ENCODE peak calls at places on chromosomes 1 and 21, in eight cellular contexts. L is upper lobe of right lung; W is effector memory CD4-positive, alpha-beta T cell; J is hepatocyte; X is psoas muscle; E is IMR-90; Y is colonic mucosa; Q is PC-3. K is an unnamed sample.

GRCh38 chr1:169644298-169644697 is 14.4 kb upstream of the SELP start:
- DNase-seq in E (no peak), L (no peak), X (no peak), Y (no peak), J (no peak), W (no peak), Q (no peak), K (no peak)

GRCh38 chr1:178724386-178724733 is 684 bp upstream of the RALGPS2 start:
- DNase-seq in E (no peak), Y (no peak), Q (no peak), W (no peak), X (no peak), J (no peak), L (no peak), K (no peak)

GRCh38 chr21:29366532-29366931 is 67.8 kb downstream of the BACH1 start:
- DNase-seq in Y (no peak), E (no peak), Q (no peak), L (no peak), X (no peak), W (no peak), J (no peak), K (no peak)

GRCh38 chr1:180594723-180595122 is 36.0 kb downstream of the OVAAL start:
- DNase-seq in J (no peak), Y (no peak), X (no peak), W (no peak), E (no peak), Q (no peak), L (no peak), K (no peak)

GRCh38 chr1:226633541-226634155 is 85.1 kb downstream of the STUM start:
- DNase-seq in Y (no peak), W (no peak), L (peak), J (no peak), E (no peak), X (no peak), Q (no peak), K (no peak)

GRCh38 chr1:228747536-228747935 is 12.3 kb downstream of the RHOU start:
- DNase-seq in J (no peak), X (no peak), L (no peak), Y (no peak), Q (no peak), E (no peak), W (no peak), K (no peak)

GRCh38 chr1:4778056-4778455 is 123.6 kb downstream of the AJAP1 start:
- DNase-seq in Y (no peak), W (no peak), Q (peak), L (no peak), E (no peak), J (peak), X (no peak), K (no peak)

GRCh38 chr1:100622037-100622436 is 84.1 kb downstream of the GPR88 start:
- DNase-seq in E (peak), L (no peak), Y (no peak), W (no peak), Q (peak), J (peak), X (no peak), K (peak)

GRCh38 chr1:215845224-215845902 is 278.3 kb downstream of the KCTD3 start:
- DNase-seq in E (peak), W (no peak), X (no peak), Y (no peak), Q (peak), L (no peak), J (peak), K (peak)

GRCh38 chr1:64139877-64140276 is 63.5 kb upstream of the UBE2U start:
- DNase-seq in X (no peak), Q (no peak), E (no peak), Y (no peak), L (no peak), J (no peak), W (no peak), K (no peak)

GRCh38 chr1:29415156-29415830 is 179.0 kb downstream of the PTPRU start:
- DNase-seq in W (no peak), J (no peak), E (no peak), X (no peak), Q (peak), Y (no peak), L (no peak), K (no peak)

GRCh38 chr1:41236781-41237180 is 5.3 kb downstream of the SCMH1 start:
- DNase-seq in E (no peak), J (no peak), W (no peak), X (no peak), L (no peak), Y (no peak), Q (no peak), K (no peak)

GRCh38 chr1:82861749-82862148 is 1061.0 kb downstream of the ADGRL2 start:
- DNase-seq in J (no peak), E (no peak), Y (no peak), Q (no peak), W (no peak), X (no peak), L (no peak), K (no peak)

GRCh38 chr1:244836135-244836521 is 670 bp downstream of the COX20 start:
- DNase-seq in E (peak), W (no peak), L (no peak), X (no peak), Q (peak), Y (peak), J (peak), K (no peak)

GRCh38 chr1:162128693-162129356 is 59.3 kb downstream of the NOS1AP start:
- DNase-seq in E (no peak), L (no peak), Y (no peak), Q (no peak), J (no peak), W (no peak), X (no peak), K (no peak)

GRCh38 chr1:17194981-17195528 is 9.9 kb upstream of the PADI1 start:
- DNase-seq in Y (no peak), Q (no peak), E (no peak), X (no peak), W (no peak), J (no peak), L (no peak), K (no peak)

GRCh38 chr1:3678361-3679097 is 26.2 kb downstream of the TP73 start:
- DNase-seq in E (no peak), Y (no peak), X (peak), W (no peak), J (no peak), L (no peak), Q (no peak), K (no peak)

GRCh38 chr1:76073471-76073870 is 1.1 kb upstream of the ST6GALNAC3 start:
- DNase-seq in X (no peak), L (no peak), E (peak), Q (no peak), W (no peak), Y (no peak), J (peak), K (peak)

GRCh38 chr1:76079475-76080227 is 5.1 kb downstream of the ST6GALNAC3 start:
- DNase-seq in Q (no peak), E (no peak), W (no peak), J (no peak), L (no peak), X (no peak), Y (no peak), K (no peak)

GRCh38 chr1:76074321-76075187 is at the start of gene ST6GALNAC3:
- DNase-seq in W (peak), Y (peak), L (peak), E (peak), X (peak), Q (no peak), J (peak), K (no peak)

GRCh38 chr1:76075877-76076276 is 1.3 kb downstream of the ST6GALNAC3 start:
- DNase-seq in X (no peak), W (no peak), J (no peak), E (peak), L (no peak), Q (peak), Y (no peak), K (no peak)

GRCh38 chr1:76075188-76075489 is 593 bp downstream of the ST6GALNAC3 start:
- DNase-seq in W (no peak), X (no peak), J (no peak), Y (no peak), E (no peak), Q (no peak), L (no peak), K (no peak)
- H3K4me3 ChIP-seq in W (peak), X (peak), J (peak), Y (peak), E (peak), Q (no peak), L (peak), K (peak)

DNA sequence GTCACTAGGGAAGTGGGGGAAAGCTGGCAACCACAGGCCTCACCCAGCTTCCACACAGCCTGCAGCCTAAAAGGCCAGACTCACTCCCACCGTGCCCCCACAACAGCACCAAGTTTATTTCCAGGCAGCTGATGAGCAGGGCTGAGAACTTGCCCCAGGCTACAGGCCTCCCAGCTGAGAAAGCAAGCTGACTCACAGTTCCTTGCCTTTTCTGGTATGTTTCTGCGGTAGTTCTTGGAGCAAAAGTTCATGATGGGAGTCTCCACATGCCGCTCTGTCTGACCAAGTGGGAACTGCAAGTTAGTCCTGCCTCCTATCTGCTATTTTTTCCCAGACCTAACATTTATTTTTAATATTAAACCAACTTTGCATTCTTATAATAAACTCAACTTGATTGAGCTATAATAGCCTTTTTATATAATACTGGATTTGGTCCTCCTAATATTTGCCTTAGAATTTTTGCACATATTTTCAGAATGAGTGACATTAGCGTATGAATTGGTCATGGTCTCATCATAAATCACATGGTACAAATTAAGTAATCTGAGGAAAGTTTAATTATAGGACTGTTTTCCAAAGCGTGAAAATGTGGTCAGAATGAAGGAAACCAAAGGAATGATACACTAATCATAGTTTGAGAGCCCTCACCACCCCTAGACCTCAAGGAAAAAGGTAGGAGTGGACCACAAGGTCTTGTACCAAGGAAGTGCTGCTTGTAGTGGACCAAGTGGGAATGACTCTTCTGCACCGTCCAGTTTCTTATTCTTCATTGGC is 30.7 kb downstream of the RPAP2 start:
- DNase-seq in J (no peak), L (no peak), Y (no peak), W (no peak), X (no peak), E (peak), Q (peak), K (peak)
- H3K4me3 ChIP-seq in J (no peak), L (no peak), Y (no peak), W (no peak), X (no peak), E (no peak), Q (no peak), K (no peak)

GRCh38 chr1:19764848-19765247 is 34.9 kb downstream of the TMCO4 start:
- DNase-seq in L (no peak), X (no peak), E (no peak), W (no peak), Y (no peak), Q (no peak), J (peak), K (no peak)
- H3K4me3 ChIP-seq in L (no peak), X (no peak), E (no peak), W (no peak), Y (no peak), Q (no peak), J (no peak), K (no peak)

GRCh38 chr21:25560151-25560783 is 47.0 kb downstream of the MRPL39 start:
- DNase-seq in J (no peak), Q (peak), E (no peak), W (no peak), X (no peak), L (peak), Y (no peak), K (no peak)

GRCh38 chr21:25564349-25564948 is 42.8 kb downstream of the MRPL39 start:
- DNase-seq in J (no peak), W (no peak), L (no peak), Y (no peak), E (no peak), X (no peak), Q (no peak), K (no peak)

GRCh38 chr21:25563399-25564116 is 43.7 kb downstream of the MRPL39 start:
- DNase-seq in Y (no peak), L (no peak), J (no peak), Q (no peak), X (no peak), E (no peak), W (peak), K (no peak)

GRCh38 chr21:25562660-25563059 is 44.6 kb downstream of the MRPL39 start:
- DNase-seq in W (no peak), Y (no peak), L (no peak), X (no peak), E (no peak), Q (no peak), J (no peak), K (no peak)

GRCh38 chr21:25561668-25562641 is 45.3 kb downstream of the MRPL39 start:
- DNase-seq in J (peak), Y (peak), E (peak), X (peak), L (peak), W (peak), Q (no peak), K (no peak)
- H3K4me3 ChIP-seq in J (peak), Y (peak), E (peak), X (peak), L (peak), W (peak), Q (no peak), K (peak)

K was measured in AG04449.